ENCODE peak calls at places on chromosomes 5 and 9, in ten cellular contexts. X is spleen; E is left ventricle myocardium inferior; J is cardiac muscle cell; L is uterus; M is heart right ventricle; I is tibial artery; N is effector memory CD4-positive, alpha-beta T cell; D is MM.1S; P is CD8-positive, alpha-beta T cell. Y is an unnamed sample. For H3K4me1, the result is how much of the 10 kb centered on the place peaks cover.

GRCh38 chr9:108761530-108762347 is 94.0 kb downstream of the ACTL7B start:
- DNase-seq in X (no peak), P (peak), N (no peak), E (peak), L (peak), M (peak), D (peak), I (peak), J (peak), Y (no peak)

GRCh38 chr5:154117050-154117449 is 73.5 kb upstream of the GALNT10 start:
- DNase-seq in M (no peak), P (no peak), D (no peak), L (no peak), I (no peak), E (no peak), N (no peak), X (no peak), J (no peak), Y (no peak)

GRCh38 chr9:117796681-117797080 is 92.5 kb downstream of the TLR4 start:
- DNase-seq in I (no peak), L (no peak), E (no peak), D (no peak), P (no peak), J (peak), M (no peak), N (no peak), X (no peak), Y (no peak)

GRCh38 chr9:118401551-118401950 is 697.3 kb downstream of the TLR4 start:
- DNase-seq in D (no peak), J (no peak), E (no peak), L (no peak), X (no peak), N (no peak), M (no peak), I (no peak), P (no peak), Y (no peak)

GRCh38 chr9:131417264-131418142 is 23.6 kb downstream of the PRRC2B start:
- DNase-seq in J (no peak), L (no peak), I (no peak), X (no peak), M (no peak), P (no peak), E (no peak), N (no peak), D (no peak), Y (no peak)

GRCh38 chr9:26744362-26744965 is 148.1 kb downstream of the CAAP1 start:
- DNase-seq in E (no peak), P (no peak), L (no peak), I (no peak), X (no peak), N (no peak), M (no peak), D (peak), J (peak), Y (no peak)

GRCh38 chr9:4106744-4107143 is 193.1 kb downstream of the GLIS3 start:
- DNase-seq in E (no peak), L (no peak), X (no peak), J (peak), I (peak), M (no peak), P (no peak), N (no peak), D (no peak), Y (no peak)

GRCh38 chr9:93920401-93920800 is 34.8 kb downstream of the BARX1 start:
- DNase-seq in D (no peak), I (no peak), P (no peak), J (no peak), X (no peak), M (no peak), E (no peak), L (no peak), N (no peak), Y (no peak)

GRCh38 chr5:45695011-45695667 is 1.0 kb downstream of the HCN1 start:
- DNase-seq in E (no peak), P (no peak), J (no peak), I (no peak), N (no peak), L (no peak), X (no peak), D (no peak), M (no peak), Y (no peak)

GRCh38 chr5:169904059-169904458 is 76.2 kb downstream of the INSYN2B start:
- DNase-seq in L (no peak), N (no peak), I (no peak), M (peak), E (no peak), P (no peak), J (peak), D (no peak), X (no peak), Y (no peak)

GRCh38 chr5:115607935-115608334 is 5.7 kb upstream of the TICAM2 start:
- DNase-seq in D (no peak), X (no peak), N (no peak), L (no peak), P (no peak), J (no peak), M (no peak), I (no peak), E (no peak), Y (no peak)

GRCh38 chr5:153965102-153965645 is 73.5 kb downstream of the FAM114A2 start:
- DNase-seq in M (peak), X (no peak), J (peak), D (peak), I (peak), E (no peak), P (peak), L (peak), N (no peak), Y (peak)

GRCh38 chr9:17536027-17536426 is 42.8 kb upstream of the SH3GL2 start:
- DNase-seq in E (no peak), J (no peak), D (no peak), N (no peak), M (no peak), X (no peak), I (no peak), L (no peak), P (no peak), Y (no peak)

GRCh38 chr9:114689813-114690212 is 7.8 kb upstream of the TEX48 start:
- DNase-seq in M (no peak), P (no peak), L (no peak), X (no peak), E (no peak), N (no peak), J (no peak), I (no peak), D (no peak), Y (no peak)

GRCh38 chr5:138953370-138954256 is 78.5 kb upstream of the LRRTM2 start:
- DNase-seq in M (peak), X (peak), J (peak), E (peak), P (peak), L (peak), N (no peak), I (peak), D (peak), Y (no peak)

GRCh38 chr9:35656841-35657326 is 935 bp downstream of the RMRP start:
- DNase-seq in E (no peak), P (no peak), M (no peak), J (no peak), L (no peak), D (no peak), I (peak), X (no peak), N (no peak), Y (no peak)

GRCh38 chr9:101026824-101027223 is 1.7 kb upstream of the PLPPR1 start:
- DNase-seq in M (no peak), D (no peak), P (no peak), E (no peak), N (no peak), X (no peak), L (no peak), I (no peak), J (peak), Y (no peak)

GRCh38 chr9:130860458-130861316 is 25.6 kb downstream of the ABL1 start:
- DNase-seq in I (peak), M (peak), D (no peak), J (peak), L (peak), X (peak), N (no peak), P (no peak), E (peak), Y (no peak)

GRCh38 chr5:155625897-155626543 is 612.5 kb downstream of the KIF4B start:
- DNase-seq in P (no peak), M (no peak), E (no peak), I (no peak), L (no peak), N (no peak), D (no peak), J (no peak), X (no peak), Y (no peak)

GRCh38 chr5:174329738-174330137 is 284.2 kb downstream of the NSG2 start:
- DNase-seq in E (no peak), M (no peak), L (no peak), I (no peak), J (peak), D (no peak), P (no peak), N (no peak), X (no peak), Y (no peak)

GRCh38 chr9:132268725-132269352 is 85.9 kb downstream of the SETX start:
- DNase-seq in I (peak), P (peak), L (peak), J (peak), M (peak), N (peak), D (peak), E (peak), X (peak), Y (peak)

GRCh38 chr5:160930361-160930760 is 78.3 kb upstream of the ATP10B start:
- DNase-seq in J (no peak), I (no peak), M (no peak), N (no peak), P (no peak), L (no peak), X (no peak), E (no peak), D (no peak), Y (no peak)

GRCh38 chr9:97905228-97905627 is 17.1 kb downstream of the TRMO start:
- DNase-seq in E (no peak), P (peak), I (no peak), N (peak), X (no peak), J (no peak), M (no peak), L (no peak), D (no peak), Y (peak)

GRCh38 chr9:27924502-27924901 is 351.2 kb upstream of the C9orf72 start:
- DNase-seq in M (no peak), P (no peak), L (no peak), I (no peak), N (no peak), D (no peak), J (no peak), X (no peak), E (no peak), Y (no peak)

GRCh38 chr9:124278054-124278540 is 20.3 kb downstream of the NEK6 start:
- DNase-seq in P (no peak), E (no peak), I (no peak), M (no peak), D (no peak), L (no peak), X (no peak), J (no peak), N (no peak), Y (no peak)

GRCh38 chr9:124281934-124282351 is 24.2 kb downstream of the NEK6 start:
- DNase-seq in X (no peak), N (no peak), D (no peak), P (no peak), J (no peak), E (no peak), L (no peak), M (no peak), I (no peak), Y (no peak)

GRCh38 chr9:124282442-124283231 is 24.9 kb downstream of the NEK6 start:
- DNase-seq in P (no peak), I (peak), E (peak), D (no peak), N (no peak), M (peak), J (peak), L (peak), X (no peak), Y (no peak)

GRCh38 chr9:124279531-124280175 is 21.9 kb downstream of the NEK6 start:
- DNase-seq in J (no peak), P (no peak), N (no peak), I (no peak), L (no peak), E (no peak), X (no peak), D (no peak), M (no peak), Y (no peak)

GRCh38 chr9:124280176-124280691 is 22.5 kb downstream of the NEK6 start:
- DNase-seq in P (no peak), M (peak), X (no peak), D (no peak), E (no peak), L (peak), I (peak), N (no peak), J (peak), Y (no peak)
- H3K4me1 ChIP-seq in P (under half), M (half or more), X (half or more), D (under half), E (half or more), L (under half), I (half or more), N (under half), J (under half), Y (under half)

GRCh38 chr9:69380301-69380700 is 55.3 kb downstream of the ENTREP1 start:
- DNase-seq in E (no peak), I (no peak), P (no peak), M (no peak), D (no peak), N (no peak), X (no peak), J (no peak), L (no peak), Y (no peak)
- H3K27ac ChIP-seq in E (peak), I (no peak), P (no peak), M (peak), D (no peak), N (no peak), X (no peak), J (peak), L (no peak), Y (no peak)

DNA sequence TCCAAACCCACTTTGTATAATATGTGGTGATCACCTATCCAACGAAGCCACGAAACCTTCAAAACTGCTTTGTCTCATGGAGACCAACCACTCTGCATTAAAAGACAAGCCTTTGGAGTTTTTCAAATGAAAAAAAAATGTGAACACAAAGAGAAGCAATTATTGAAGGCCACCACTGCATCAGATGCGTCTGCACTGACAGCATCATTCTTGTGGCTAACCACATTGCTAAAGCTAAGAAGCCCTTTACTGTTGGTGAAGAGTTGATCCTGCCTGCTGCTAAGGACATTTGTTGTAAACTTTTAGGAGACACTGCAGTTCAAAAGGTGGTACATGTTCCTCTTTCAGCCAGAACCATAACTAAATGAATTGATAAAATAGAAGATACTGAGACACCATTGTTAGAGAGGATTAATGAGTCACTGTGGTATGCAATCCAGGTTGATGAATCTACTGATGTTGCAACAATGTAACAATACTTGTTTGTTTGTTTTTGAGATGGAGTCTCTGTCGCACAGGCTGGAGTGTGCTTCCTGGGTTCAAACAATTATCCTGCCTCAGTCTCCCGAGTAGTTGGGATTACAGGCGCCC is 45.4 kb downstream of the TAF11L14 start:
- DNase-seq in L (no peak), I (no peak), J (no peak), M (no peak), E (no peak), N (no peak), D (no peak), X (no peak), P (no peak), Y (no peak)
- H3K4me1 ChIP-seq in L (under half), I (under half), J (under half), M (under half), E (under half), N (under half), D (under half), X (under half), P (under half), Y (under half)

GRCh38 chr9:136903041-136903554 is 16.8 kb downstream of the TRAF2 start:
- DNase-seq in P (no peak), I (peak), D (no peak), E (peak), N (no peak), X (peak), M (peak), J (no peak), L (peak), Y (no peak)

GRCh38 chr9:136900988-136901515 is 14.7 kb downstream of the TRAF2 start:
- DNase-seq in E (no peak), N (no peak), L (no peak), I (no peak), P (no peak), X (no peak), D (no peak), M (no peak), J (no peak), Y (no peak)

GRCh38 chr9:136900556-136900955 is 14.2 kb downstream of the TRAF2 start:
- DNase-seq in J (no peak), N (no peak), X (no peak), E (no peak), L (no peak), I (no peak), M (no peak), P (no peak), D (no peak), Y (no peak)

GRCh38 chr9:136901516-136902258 is 15.4 kb downstream of the TRAF2 start:
- DNase-seq in I (peak), M (no peak), L (peak), D (peak), X (peak), J (no peak), E (no peak), P (peak), N (peak), Y (peak)

GRCh38 chr9:136902259-136902821 is 16.0 kb downstream of the TRAF2 start:
- DNase-seq in D (peak), N (peak), M (peak), J (peak), E (peak), L (peak), P (peak), X (peak), I (peak), Y (peak)
- H3K27ac ChIP-seq in D (peak), N (peak), M (peak), J (no peak), E (peak), L (peak), P (peak), X (peak), I (peak), Y (peak)

Y was measured in naive thymus-derived CD4-positive, alpha-beta T cell.